ENCODE peak calls at places on chromosomes 12 and 14, in seven cellular contexts. One of them, this sample, is unnamed.

GRCh38 chr14:90554341-90554740 is 157.5 kb downstream of the CALM1 start:
- DNase-seq in transverse colon: no peak
- DNase-seq in H1: no peak
- DNase-seq in GM12878: no peak
- DNase-seq in Peyer's patch: no peak
- DNase-seq in spleen: peak; percentile 62
- DNase-seq in lower leg skin: no peak
- DNase-seq in this sample: no peak

GRCh38 chr12:130330685-130331084 is 7.0 kb upstream of the PIWIL1 start:
- DNase-seq in Peyer's patch: no peak
- DNase-seq in lower leg skin: no peak
- DNase-seq in GM12878: no peak
- DNase-seq in H1: no peak
- DNase-seq in spleen: no peak
- DNase-seq in transverse colon: no peak
- DNase-seq in this sample: no peak

GRCh38 chr14:37172024-37172869 is at the start of gene SLC25A21:
- DNase-seq in Peyer's patch: no peak
- DNase-seq in H1: peak; percentile 61
- DNase-seq in lower leg skin: peak; percentile 22
- DNase-seq in transverse colon: peak; percentile 68
- DNase-seq in spleen: peak; percentile 77
- DNase-seq in GM12878: no peak
- DNase-seq in this sample: peak; percentile 66

GRCh38 chr12:114407034-114407420 is 1.1 kb upstream of the TBX5 start:
- DNase-seq in H1: no peak
- DNase-seq in GM12878: no peak
- DNase-seq in lower leg skin: no peak
- DNase-seq in Peyer's patch: no peak
- DNase-seq in transverse colon: no peak
- DNase-seq in spleen: no peak
- DNase-seq in this sample: no peak

GRCh38 chr12:14988035-14988434 is 15.2 kb downstream of the PDE6H start:
- DNase-seq in H1: no peak
- DNase-seq in GM12878: no peak
- DNase-seq in lower leg skin: no peak
- DNase-seq in Peyer's patch: no peak
- DNase-seq in spleen: no peak
- DNase-seq in transverse colon: no peak
- DNase-seq in this sample: no peak

GRCh38 chr14:68269136-68269535 is 449.6 kb downstream of the RAD51B start:
- DNase-seq in GM12878: no peak
- DNase-seq in lower leg skin: no peak
- DNase-seq in Peyer's patch: no peak
- DNase-seq in transverse colon: no peak
- DNase-seq in spleen: no peak
- DNase-seq in H1: no peak
- DNase-seq in this sample: no peak

GRCh38 chr12:12350868-12351463 is 924 bp upstream of the MANSC1 start:
- DNase-seq in lower leg skin: no peak
- DNase-seq in spleen: no peak
- DNase-seq in Peyer's patch: no peak
- DNase-seq in GM12878: no peak
- DNase-seq in transverse colon: peak; percentile 28
- DNase-seq in H1: no peak
- DNase-seq in this sample: no peak

GRCh38 chr14:63535918-63536317 is 7.3 kb downstream of the PPP2R5E start:
- DNase-seq in Peyer's patch: no peak
- DNase-seq in transverse colon: no peak
- DNase-seq in GM12878: no peak
- DNase-seq in lower leg skin: no peak
- DNase-seq in spleen: no peak
- DNase-seq in H1: no peak
- DNase-seq in this sample: no peak

GRCh38 chr12:64687816-64688599 is 71.2 kb downstream of the GNS start:
- DNase-seq in H1: no peak
- DNase-seq in GM12878: no peak
- DNase-seq in spleen: no peak
- DNase-seq in transverse colon: no peak
- DNase-seq in lower leg skin: no peak
- DNase-seq in Peyer's patch: no peak
- DNase-seq in this sample: no peak

GRCh38 chr12:2384533-2385328 is 331.9 kb downstream of the CACNA1C start:
- DNase-seq in lower leg skin: no peak
- DNase-seq in H1: no peak
- DNase-seq in Peyer's patch: no peak
- DNase-seq in spleen: no peak
- DNase-seq in transverse colon: no peak
- DNase-seq in GM12878: no peak
- DNase-seq in this sample: peak; percentile 25

GRCh38 chr12:42385341-42385841 is 59.4 kb downstream of the PPHLN1 start:
- DNase-seq in Peyer's patch: no peak
- DNase-seq in spleen: no peak
- DNase-seq in lower leg skin: no peak
- DNase-seq in H1: no peak
- DNase-seq in transverse colon: no peak
- DNase-seq in GM12878: no peak
- DNase-seq in this sample: no peak

GRCh38 chr12:108611884-108612415 is 14.1 kb upstream of the TMEM119 start:
- DNase-seq in Peyer's patch: peak; percentile 61
- DNase-seq in GM12878: no peak
- DNase-seq in spleen: no peak
- DNase-seq in transverse colon: no peak
- DNase-seq in lower leg skin: no peak
- DNase-seq in H1: peak; percentile 53
- DNase-seq in this sample: no peak

GRCh38 chr12:99804715-99805114 is 157.2 kb downstream of the GARIN6 start:
- DNase-seq in H1: no peak
- DNase-seq in transverse colon: no peak
- DNase-seq in Peyer's patch: no peak
- DNase-seq in GM12878: no peak
- DNase-seq in lower leg skin: no peak
- DNase-seq in spleen: no peak
- DNase-seq in this sample: no peak

GRCh38 chr12:48826209-48826855 is 8.0 kb downstream of the CACNB3 start:
- DNase-seq in GM12878: no peak
- DNase-seq in spleen: no peak
- DNase-seq in transverse colon: no peak
- DNase-seq in Peyer's patch: no peak
- DNase-seq in H1: no peak
- DNase-seq in lower leg skin: no peak
- DNase-seq in this sample: no peak

GRCh38 chr12:32477714-32478113 is 78.4 kb downstream of the FGD4 start:
- DNase-seq in spleen: no peak
- DNase-seq in transverse colon: no peak
- DNase-seq in GM12878: no peak
- DNase-seq in lower leg skin: no peak
- DNase-seq in Peyer's patch: no peak
- DNase-seq in H1: no peak
- DNase-seq in this sample: no peak

GRCh38 chr14:31277085-31277484 is 69.5 kb upstream of the HECTD1 start:
- DNase-seq in spleen: no peak
- DNase-seq in transverse colon: no peak
- DNase-seq in H1: no peak
- DNase-seq in lower leg skin: no peak
- DNase-seq in Peyer's patch: no peak
- DNase-seq in GM12878: no peak
- DNase-seq in this sample: no peak

GRCh38 chr14:90870950-90871604 is 54.8 kb upstream of the TTC7B start:
- DNase-seq in spleen: no peak
- DNase-seq in GM12878: no peak
- DNase-seq in lower leg skin: no peak
- DNase-seq in H1: no peak
- DNase-seq in transverse colon: no peak
- DNase-seq in Peyer's patch: no peak
- DNase-seq in this sample: no peak

GRCh38 chr12:52903855-52904508 is 894 bp downstream of the KRT8 start:
- DNase-seq in transverse colon: no peak
- DNase-seq in Peyer's patch: no peak
- DNase-seq in H1: no peak
- DNase-seq in lower leg skin: no peak
- DNase-seq in GM12878: peak; percentile 30
- DNase-seq in spleen: no peak
- DNase-seq in this sample: no peak

GRCh38 chr12:104285740-104286537 is 17.6 kb upstream of the EID3 start:
- DNase-seq in spleen: no peak
- DNase-seq in Peyer's patch: no peak
- DNase-seq in lower leg skin: no peak
- DNase-seq in GM12878: no peak
- DNase-seq in H1: no peak
- DNase-seq in transverse colon: peak; percentile 57
- DNase-seq in this sample: no peak

GRCh38 chr14:105272623-105273022 is 24.3 kb downstream of the BTBD6 start:
- DNase-seq in Peyer's patch: no peak
- DNase-seq in H1: no peak
- DNase-seq in spleen: no peak
- DNase-seq in GM12878: no peak
- DNase-seq in transverse colon: no peak
- DNase-seq in lower leg skin: no peak
- DNase-seq in this sample: no peak

GRCh38 chr12:1933342-1933992 is 15.0 kb upstream of the CACNA2D4 start:
- DNase-seq in transverse colon: no peak
- DNase-seq in GM12878: no peak
- DNase-seq in lower leg skin: no peak
- DNase-seq in Peyer's patch: peak; percentile 36
- DNase-seq in spleen: peak; percentile 74
- DNase-seq in H1: no peak
- DNase-seq in this sample: peak; percentile 70

GRCh38 chr14:50985124-50985815 is 41.0 kb upstream of the PYGL start:
- DNase-seq in GM12878: no peak
- DNase-seq in lower leg skin: no peak
- DNase-seq in spleen: no peak
- DNase-seq in Peyer's patch: no peak
- DNase-seq in H1: no peak
- DNase-seq in transverse colon: no peak
- DNase-seq in this sample: no peak

GRCh38 chr12:2959508-2960431 is 573 bp downstream of the TEAD4 start:
- DNase-seq in Peyer's patch: no peak
- DNase-seq in spleen: peak; percentile 77
- DNase-seq in lower leg skin: no peak
- DNase-seq in H1: no peak
- DNase-seq in GM12878: no peak
- DNase-seq in transverse colon: peak; percentile 43
- DNase-seq in this sample: no peak

GRCh38 chr12:15700595-15700994 is 88.6 kb downstream of the EPS8 start:
- DNase-seq in Peyer's patch: no peak
- DNase-seq in GM12878: peak; percentile 46
- DNase-seq in spleen: no peak
- DNase-seq in transverse colon: no peak
- DNase-seq in H1: no peak
- DNase-seq in lower leg skin: no peak
- DNase-seq in this sample: no peak

DNA sequence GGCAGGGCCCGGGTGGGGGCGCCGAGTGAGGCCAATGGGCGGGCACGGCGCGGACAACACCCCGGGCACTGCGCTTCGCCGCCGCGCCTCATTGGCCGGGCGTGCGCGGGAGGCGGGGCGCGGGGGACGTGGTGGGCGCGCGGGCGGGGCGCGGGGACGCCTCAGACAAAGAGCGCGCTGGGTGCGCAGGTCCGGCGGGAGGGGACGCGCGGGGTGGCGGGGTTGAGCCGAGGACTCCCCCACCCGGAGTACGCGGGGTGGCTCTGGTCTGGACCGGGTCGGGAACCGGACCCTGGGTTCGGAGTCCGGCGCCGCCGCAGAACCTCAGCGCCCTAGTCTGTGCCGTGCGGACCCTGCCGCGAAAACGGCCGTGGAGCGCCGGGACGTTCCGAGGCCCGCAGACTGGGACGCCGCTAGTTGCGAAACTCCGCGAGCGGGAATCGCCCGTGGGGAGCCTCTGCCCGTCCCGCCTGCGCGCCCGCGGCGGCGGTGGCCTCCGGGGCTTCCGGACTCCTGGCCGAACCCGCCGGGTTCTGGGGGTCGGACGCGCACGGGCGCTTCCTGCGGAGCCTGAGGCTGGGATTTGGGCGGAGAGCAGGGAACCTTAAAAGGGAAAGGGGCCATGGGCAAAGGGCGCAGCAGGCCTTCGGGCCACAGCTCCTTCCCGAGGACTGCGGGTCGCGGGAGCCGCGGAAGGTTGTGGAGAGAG is 416 bp upstream of the SLC25A29 start:
- DNase-seq in spleen: peak; percentile 96
- DNase-seq in H1: no peak
- DNase-seq in lower leg skin: peak; percentile 79
- DNase-seq in transverse colon: peak; percentile 89
- DNase-seq in Peyer's patch: peak; percentile 88
- DNase-seq in GM12878: no peak
- DNase-seq in this sample: peak; percentile 89
- TF ChIP-seq POLR2A in spleen: no peak
- TF ChIP-seq POLR2A in H1: no peak
- TF ChIP-seq POLR2A in lower leg skin: no peak
- TF ChIP-seq POLR2A in transverse colon: peak; percentile 63
- TF ChIP-seq POLR2A in Peyer's patch: peak; percentile 39
- TF ChIP-seq POLR2A in GM12878: peak; percentile 76
- TF ChIP-seq POLR2A in this sample: peak; percentile 29

DNA sequence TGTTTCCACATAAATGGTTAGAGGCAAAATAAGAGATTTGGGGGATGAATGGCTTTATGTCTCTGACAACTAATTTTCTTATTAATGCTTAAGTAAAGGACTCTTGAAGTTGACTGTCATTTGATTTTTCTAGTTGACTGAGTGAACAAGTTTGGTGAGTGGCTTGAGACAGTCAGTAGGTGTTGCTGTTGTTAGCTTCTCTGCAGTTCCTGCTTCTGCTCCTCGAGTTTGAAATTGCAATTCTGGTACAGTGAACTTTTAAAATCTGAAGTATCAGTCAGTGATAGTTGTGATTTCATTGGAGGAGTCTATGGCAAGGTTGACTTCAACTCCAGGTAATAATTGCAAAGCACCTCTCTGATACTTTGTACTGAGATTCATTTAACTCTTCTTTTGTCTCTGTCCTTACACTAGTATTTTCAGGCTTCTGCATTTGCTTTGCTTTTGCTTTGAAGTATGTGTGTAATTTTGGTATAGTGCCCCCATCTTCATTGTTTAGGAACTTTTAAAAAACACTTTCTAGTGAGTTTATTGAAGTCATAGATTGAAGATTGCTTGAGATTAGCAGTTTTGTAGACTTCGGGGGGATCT is 415.5 kb downstream of the PCNX1 start:
- DNase-seq in lower leg skin: no peak
- DNase-seq in Peyer's patch: no peak
- DNase-seq in GM12878: peak; percentile 66
- DNase-seq in H1: no peak
- DNase-seq in transverse colon: no peak
- DNase-seq in spleen: no peak
- DNase-seq in this sample: no peak
- H3K4me3 ChIP-seq in lower leg skin: no peak overlapping the region
- H3K4me3 ChIP-seq in Peyer's patch: no peak overlapping the region
- H3K4me3 ChIP-seq in GM12878: peak overlapping the region; percentile 98
- H3K4me3 ChIP-seq in H1: peak overlapping the region; percentile 89
- H3K4me3 ChIP-seq in transverse colon: no peak overlapping the region
- H3K4me3 ChIP-seq in spleen: peak overlapping the region; percentile 87
- H3K4me3 ChIP-seq in this sample: peak overlapping the region; percentile 99

GRCh38 chr12:100926669-100927248 is 132.2 kb downstream of the ANO4 start:
- DNase-seq in Peyer's patch: no peak
- DNase-seq in lower leg skin: no peak
- DNase-seq in GM12878: no peak
- DNase-seq in spleen: no peak
- DNase-seq in H1: peak; percentile 54
- DNase-seq in transverse colon: peak; percentile 8
- DNase-seq in this sample: no peak
- TF ChIP-seq CTCF in Peyer's patch: peak; percentile 33
- TF ChIP-seq CTCF in lower leg skin: no peak
- TF ChIP-seq CTCF in GM12878: no peak
- TF ChIP-seq CTCF in spleen: no peak
- TF ChIP-seq CTCF in H1: peak; percentile 85
- TF ChIP-seq CTCF in transverse colon: no peak
- TF ChIP-seq CTCF in this sample: no peak

GRCh38 chr12:120224304-120225199 is 23.6 kb upstream of the RPLP0 start:
- DNase-seq in H1: no peak
- DNase-seq in GM12878: no peak
- DNase-seq in Peyer's patch: no peak
- DNase-seq in lower leg skin: no peak
- DNase-seq in transverse colon: peak; percentile 86
- DNase-seq in spleen: peak; percentile 82
- DNase-seq in this sample: no peak
- TF ChIP-seq POLR2A in H1: no peak
- TF ChIP-seq POLR2A in GM12878: no peak
- TF ChIP-seq POLR2A in Peyer's patch: peak; percentile 90
- TF ChIP-seq POLR2A in lower leg skin: no peak
- TF ChIP-seq POLR2A in transverse colon: peak; percentile 87
- TF ChIP-seq POLR2A in spleen: no peak
- TF ChIP-seq POLR2A in this sample: no peak

This sample was measured in suprapubic skin.